ENCODE peak calls at places on chromosomes 12 and 14, in six cellular contexts. B is stimulated activated CD4-positive, alpha-beta T cell treated with anti-CD3 and anti-CD28 coated beads, Interleukin-15, amount 100 ng/mL, for 1 hour; P is stromal cell of bone marrow; J is MV-4-11; W is T-helper 9 cell; R is effector CD4-positive, alpha-beta T cell. N is an unnamed sample.

GRCh38 chr12:53593031-53593430 is 33.2 kb downstream of the ATF7 start:
- DNase-seq in B (no peak), R (no peak), W (no peak), P (no peak), J (no peak), N (no peak)

GRCh38 chr12:2035421-2036080 is 17.2 kb upstream of the CACNA1C start:
- DNase-seq in R (no peak), J (peak), B (no peak), W (no peak), P (no peak), N (no peak)

GRCh38 chr14:69891422-69891821 is 12.2 kb downstream of the SMOC1 start:
- DNase-seq in R (no peak), P (no peak), J (no peak), W (no peak), B (no peak), N (no peak)

GRCh38 chr14:76968621-76969063 is 59.9 kb downstream of the IRF2BPL start:
- DNase-seq in P (no peak), W (no peak), J (no peak), B (no peak), R (no peak), N (no peak)

GRCh38 chr12:54220567-54220966 is 31.8 kb upstream of the SMUG1 start:
- DNase-seq in R (no peak), J (no peak), B (no peak), W (no peak), P (no peak), N (no peak)

GRCh38 chr14:103109789-103110415 is 13.4 kb upstream of the TNFAIP2 start:
- DNase-seq in P (no peak), B (no peak), J (no peak), W (no peak), R (no peak), N (no peak)

GRCh38 chr14:76701981-76702380 is 59.3 kb upstream of the VASH1 start:
- DNase-seq in W (no peak), R (no peak), P (peak), J (no peak), B (no peak), N (no peak)

GRCh38 chr12:97781342-97781741 is 318.7 kb downstream of the RMST start:
- DNase-seq in R (no peak), J (no peak), P (no peak), B (no peak), W (no peak), N (no peak)

GRCh38 chr12:128323115-128323514 is 56.1 kb downstream of the TMEM132C start:
- DNase-seq in W (no peak), R (no peak), B (no peak), P (no peak), J (no peak), N (no peak)

GRCh38 chr14:72089625-72090024 is 157.4 kb downstream of the RGS6 start:
- DNase-seq in J (no peak), P (no peak), R (no peak), W (no peak), B (no peak), N (no peak)

GRCh38 chr12:127883013-127883412 is 384.0 kb upstream of the TMEM132C start:
- DNase-seq in P (no peak), J (no peak), B (no peak), R (no peak), W (no peak), N (no peak)